ENCODE peak calls at places on chromosomes 7 and 10, in eight cellular contexts. F, J, C, K, R, U, D and L are unnamed samples.

GRCh38 chr7:116525298-116525912 is 569 bp downstream of the CAV1 start:
- DNase-seq in F (peak), J (peak), C (no peak), K (no peak), R (peak), U (peak), D (no peak), L (no peak)

GRCh38 chr7:131900785-131901287 is 344.4 kb upstream of the PODXL start:
- DNase-seq in F (no peak), J (no peak), C (no peak), K (no peak), R (no peak), U (no peak), D (no peak), L (no peak)

GRCh38 chr10:132884691-132885271 is 57.6 kb downstream of the CFAP46 start:
- DNase-seq in F (no peak), J (no peak), C (no peak), K (no peak), R (peak), U (no peak), D (peak), L (no peak)

GRCh38 chr10:127293640-127294039 is 97.2 kb upstream of the INSYN2A start:
- DNase-seq in F (no peak), J (no peak), C (peak), K (no peak), R (no peak), U (no peak), D (no peak), L (peak)

GRCh38 chr10:76185476-76186255 is 754.2 kb downstream of the LRMDA start:
- DNase-seq in F (no peak), J (no peak), C (no peak), K (no peak), R (no peak), U (no peak), D (no peak), L (no peak)

GRCh38 chr7:44261239-44261638 is 60.5 kb downstream of the YKT6 start:
- DNase-seq in F (no peak), J (no peak), C (no peak), K (no peak), R (no peak), U (no peak), D (no peak), L (no peak)

GRCh38 chr7:48244902-48245301 is 73.6 kb downstream of the ABCA13 start:
- DNase-seq in F (no peak), J (no peak), C (no peak), K (no peak), R (no peak), U (peak), D (no peak), L (no peak)

GRCh38 chr7:46839651-46840050 is 742.3 kb downstream of the TNS3 start:
- DNase-seq in F (no peak), J (no peak), C (no peak), K (no peak), R (no peak), U (peak), D (no peak), L (no peak)

GRCh38 chr7:7375538-7375937 is 160.1 kb downstream of the COL28A1 start:
- DNase-seq in F (no peak), J (no peak), C (no peak), K (no peak), R (no peak), U (no peak), D (no peak), L (no peak)

GRCh38 chr7:26668821-26669220 is 195.6 kb downstream of the SKAP2 start:
- DNase-seq in F (no peak), J (no peak), C (no peak), K (no peak), R (no peak), U (no peak), D (no peak), L (no peak)

GRCh38 chr7:76424413-76425111 is at the start of gene ZP3:
- DNase-seq in F (no peak), J (no peak), C (no peak), K (no peak), R (no peak), U (no peak), D (peak), L (no peak)

GRCh38 chr10:132257271-132257670 is 50.5 kb downstream of the STK32C start:
- DNase-seq in F (peak), J (peak), C (peak), K (no peak), R (no peak), U (peak), D (no peak), L (peak)

GRCh38 chr7:148773344-148773743 is 74.6 kb downstream of the CUL1 start:
- DNase-seq in F (no peak), J (no peak), C (peak), K (no peak), R (no peak), U (no peak), D (no peak), L (no peak)

GRCh38 chr10:75508814-75509306 is 77.4 kb downstream of the LRMDA start:
- DNase-seq in F (no peak), J (no peak), C (no peak), K (no peak), R (no peak), U (peak), D (no peak), L (no peak)

GRCh38 chr7:138848056-138848975 is 50.3 kb upstream of the ATP6V0A4 start:
- DNase-seq in F (no peak), J (no peak), C (no peak), K (no peak), R (no peak), U (peak), D (no peak), L (no peak)